ENCODE peak calls at places on chromosomes 1 and 21, in eight cellular contexts. I is GM23338; Q is non-pigmented ciliary epithelial cell; S is amniotic stem cell; Y is transverse colon; N is CD4-positive, alpha-beta T cell; J is spleen; W is AG10803. C is an unnamed sample.
A peak's percentile ranks its signal among the peaks of the same experiment; 100 is the strongest.

GRCh38 chr1:207050428-207050767 is 610 bp downstream of the YOD1 start:
- DNase-seq in I (peak; percentile 65), Q (no peak), S (no peak), Y (no peak), N (peak; percentile 37), J (no peak), W (no peak), C (no peak)

GRCh38 chr21:34306246-34306645 is 57.6 kb upstream of the KCNE2 start:
- DNase-seq in I (no peak), Q (no peak), S (no peak), Y (no peak), N (no peak), J (no peak), W (no peak), C (no peak)

GRCh38 chr1:111738436-111739221 is 566 bp downstream of the INKA2 start:
- DNase-seq in I (peak; percentile 74), Q (no peak), S (no peak), Y (peak; percentile 71), N (peak; percentile 46), J (peak; percentile 91), W (peak; percentile 49), C (peak; percentile 71)

GRCh38 chr1:167059045-167059728 is 31.0 kb downstream of the GPA33 start:
- DNase-seq in I (peak; percentile 90), Q (no peak), S (peak; percentile 20), Y (peak; percentile 74), N (peak; percentile 79), J (peak; percentile 84), W (peak; percentile 41), C (peak; percentile 65)

GRCh38 chr21:42363331-42363730 is 3.0 kb downstream of the TFF1 start:
- DNase-seq in I (no peak), Q (no peak), S (no peak), Y (no peak), N (no peak), J (no peak), W (no peak), C (no peak)

GRCh38 chr1:119964673-119965363 is 68.5 kb upstream of the ADAM30 start:
- DNase-seq in I (no peak), Q (no peak), S (no peak), Y (no peak), N (no peak), J (no peak), W (peak; percentile 74), C (peak; percentile 67)

GRCh38 chr1:34790985-34791384 is 1.8 kb upstream of the GJA4 start:
- DNase-seq in I (no peak), Q (no peak), S (no peak), Y (no peak), N (no peak), J (no peak), W (no peak), C (peak; percentile 17)

GRCh38 chr1:181314959-181315358 is 168.4 kb upstream of the CACNA1E start:
- DNase-seq in I (peak; percentile 59), Q (no peak), S (no peak), Y (no peak), N (no peak), J (no peak), W (no peak), C (no peak)

GRCh38 chr1:117013310-117013850 is 11.8 kb downstream of the CD101 start:
- DNase-seq in I (no peak), Q (no peak), S (no peak), Y (no peak), N (no peak), J (no peak), W (no peak), C (no peak)

GRCh38 chr1:29520571-29521437 is 284.5 kb downstream of the PTPRU start:
- DNase-seq in I (no peak), Q (no peak), S (no peak), Y (no peak), N (no peak), J (peak; percentile 65), W (no peak), C (no peak)

GRCh38 chr1:200478239-200478623 is 68.4 kb upstream of the ZNF281 start:
- DNase-seq in I (no peak), Q (no peak), S (no peak), Y (no peak), N (no peak), J (no peak), W (no peak), C (no peak)

GRCh38 chr1:58765016-58765415 is 18.8 kb downstream of the JUN start:
- DNase-seq in I (no peak), Q (no peak), S (no peak), Y (no peak), N (no peak), J (no peak), W (peak; percentile 22), C (peak; percentile 54)

GRCh38 chr1:185528084-185528656 is 206.0 kb upstream of the HMCN1 start:
- DNase-seq in I (no peak), Q (no peak), S (no peak), Y (no peak), N (no peak), J (no peak), W (peak; percentile 19), C (no peak)

GRCh38 chr1:109249654-109250401 is 489 bp downstream of the CELSR2 start:
- DNase-seq in I (peak; percentile 51), Q (no peak), S (no peak), Y (no peak), N (no peak), J (peak; percentile 78), W (no peak), C (peak; percentile 14)

GRCh38 chr1:244653439-244654283 is 735 bp downstream of the DESI2 start:
- DNase-seq in I (peak; percentile 44), Q (no peak), S (no peak), Y (peak; percentile 21), N (no peak), J (no peak), W (peak; percentile 28), C (peak; percentile 36)

GRCh38 chr1:5647226-5647625 is 345.0 kb downstream of the NPHP4 start:
- DNase-seq in I (no peak), Q (no peak), S (no peak), Y (no peak), N (no peak), J (no peak), W (no peak), C (no peak)

GRCh38 chr1:221335161-221336101 is 406.5 kb downstream of the DUSP10 start:
- DNase-seq in I (no peak), Q (peak; percentile 31), S (no peak), Y (peak; percentile 10), N (no peak), J (no peak), W (peak; percentile 94), C (peak; percentile 94)

GRCh38 chr1:226310637-226311195 is 1.8 kb upstream of the LIN9 start:
- DNase-seq in I (no peak), Q (no peak), S (no peak), Y (peak; percentile 56), N (no peak), J (no peak), W (no peak), C (no peak)

GRCh38 chr21:35179990-35180557 is 131.0 kb upstream of the RUNX1 start:
- DNase-seq in I (no peak), Q (no peak), S (no peak), Y (no peak), N (no peak), J (no peak), W (peak; percentile 71), C (peak; percentile 81)

GRCh38 chr1:218813247-218813646 is 360.4 kb upstream of the LYPLAL1 start:
- DNase-seq in I (peak; percentile 3), Q (no peak), S (no peak), Y (no peak), N (no peak), J (no peak), W (no peak), C (no peak)

GRCh38 chr1:235239821-235240220 is 78.8 kb upstream of the RBM34 start:
- DNase-seq in I (no peak), Q (no peak), S (no peak), Y (no peak), N (no peak), J (no peak), W (peak; percentile 2), C (no peak)

GRCh38 chr1:204319462-204319861 is 40.3 kb downstream of the PLEKHA6 start:
- DNase-seq in I (no peak), Q (peak; percentile 81), S (peak; percentile 81), Y (peak; percentile 43), N (no peak), J (no peak), W (peak; percentile 90), C (peak; percentile 96)

GRCh38 chr1:53771648-53772047 is 32.7 kb upstream of the GLIS1 start:
- DNase-seq in I (no peak), Q (peak; percentile 67), S (no peak), Y (no peak), N (no peak), J (no peak), W (peak; percentile 94), C (peak; percentile 74)

GRCh38 chr1:40818264-40818961 is 34.8 kb downstream of the KCNQ4 start:
- DNase-seq in I (peak; percentile 97), Q (no peak), S (no peak), Y (peak; percentile 84), N (peak; percentile 86), J (peak; percentile 94), W (peak; percentile 4), C (peak; percentile 66)

GRCh38 chr1:112172294-112172882 is 182.9 kb upstream of the KCND3 start:
- DNase-seq in I (peak; percentile 86), Q (peak; percentile 1), S (peak; percentile 13), Y (no peak), N (no peak), J (no peak), W (peak; percentile 37), C (peak; percentile 61)

GRCh38 chr1:67060811-67061218 is 6.9 kb upstream of the SLC35D1 start:
- DNase-seq in I (no peak), Q (peak; percentile 98), S (peak; percentile 90), Y (no peak), N (no peak), J (no peak), W (peak; percentile 98), C (peak; percentile 98)

GRCh38 chr1:7680791-7681165 is 90.3 kb upstream of the VAMP3 start:
- DNase-seq in I (peak; percentile 57), Q (no peak), S (no peak), Y (no peak), N (no peak), J (no peak), W (peak; percentile 2), C (no peak)